ENCODE peak calls at places on chromosomes 3 and 15, in five cellular contexts. X is AML-193, B is kidney tubule cell, N is RPMI7951, E is ecto neural progenitor cell. Q is an unnamed sample.

GRCh38 chr15:101014276-101014675 is 95.1 kb downstream of the LRRK1 start:
- DNase-seq in X (no peak), B (no peak), N (no peak), E (no peak), Q (no peak)

GRCh38 chr3:108603689-108604088 is 14.2 kb downstream of the DZIP3 start:
- DNase-seq in X (peak; percentile 30), B (no peak), N (no peak), E (no peak), Q (peak; percentile 32)

GRCh38 chr3:105752791-105753415 is 115.9 kb downstream of the CBLB start:
- DNase-seq in X (no peak), B (no peak), N (peak; percentile 57), E (no peak), Q (no peak)

GRCh38 chr3:142276780-142277179 is 51.4 kb upstream of the GK5 start:
- DNase-seq in X (peak; percentile 87), B (no peak), N (no peak), E (no peak), Q (peak; percentile 67)

GRCh38 chr3:38755130-38755529 is 60.9 kb downstream of the SCN10A start:
- DNase-seq in X (no peak), B (no peak), N (no peak), E (no peak), Q (peak; percentile 19)

GRCh38 chr3:43894176-43895049 is 203.7 kb downstream of the ABHD5 start:
- DNase-seq in X (no peak), B (peak; percentile 77), N (peak; percentile 84), E (peak; percentile 86), Q (peak; percentile 10)

GRCh38 chr15:51260262-51260661 is 78.1 kb downstream of the CYP19A1 start:
- DNase-seq in X (no peak), B (no peak), N (peak; percentile 77), E (no peak), Q (no peak)

GRCh38 chr15:73946795-73947370 is 20.6 kb downstream of the LOXL1 start:
- DNase-seq in X (no peak), B (no peak), N (no peak), E (no peak), Q (no peak)

GRCh38 chr3:139287557-139287956 is 56.3 kb upstream of the MRPS22 start:
- DNase-seq in X (no peak), B (no peak), N (no peak), E (no peak), Q (no peak)

GRCh38 chr15:65870889-65871533 is 1.7 kb downstream of the RAB11A start:
- DNase-seq in X (peak; percentile 63), B (peak; percentile 73), N (peak; percentile 49), E (no peak), Q (peak; percentile 58)

GRCh38 chr3:113531826-113532697 is at the start of gene SIDT1:
- DNase-seq in X (peak; percentile 45), B (peak; percentile 44), N (peak; percentile 23), E (no peak), Q (peak; percentile 42)

Q was measured in NB4.